ENCODE peak calls at places on chromosomes 13 and 19, in seven cellular contexts. Z, F, Y, E, K, L and G are unnamed samples.

GRCh38 chr19:38228491-38229439 is 4.7 kb upstream of the DPF1 start:
- DNase-seq in Z (no peak), F (peak), Y (no peak), E (no peak), K (no peak), L (no peak), G (peak)

GRCh38 chr19:5434970-5435641 is 20.1 kb upstream of the ZNRF4 start:
- DNase-seq in Z (peak), F (no peak), Y (no peak), E (no peak), K (peak), L (peak), G (peak)

GRCh38 chr13:99380921-99381645 is 73.9 kb upstream of the GPR183 start:
- DNase-seq in Z (no peak), F (no peak), Y (no peak), E (no peak), K (no peak), L (peak), G (no peak)

GRCh38 chr19:13195678-13196077 is 45.5 kb downstream of the IER2 start:
- DNase-seq in Z (no peak), F (peak), Y (no peak), E (no peak), K (no peak), L (peak), G (peak)

GRCh38 chr13:30049692-30050091 is 199.3 kb upstream of the UBL3 start:
- DNase-seq in Z (no peak), F (no peak), Y (no peak), E (no peak), K (no peak), L (no peak), G (no peak)

GRCh38 chr19:35170359-35171061 is 16.0 kb downstream of the FXYD5 start:
- DNase-seq in Z (no peak), F (no peak), Y (no peak), E (no peak), K (no peak), L (no peak), G (no peak)

GRCh38 chr19:958967-959685 is 25.0 kb upstream of the WDR18 start:
- DNase-seq in Z (no peak), F (no peak), Y (no peak), E (no peak), K (no peak), L (peak), G (peak)

GRCh38 chr13:44163108-44163507 is 210.5 kb upstream of the SERP2 start:
- DNase-seq in Z (no peak), F (no peak), Y (no peak), E (no peak), K (no peak), L (no peak), G (no peak)

GRCh38 chr19:16544468-16545231 is 2.4 kb upstream of the CHERP start:
- DNase-seq in Z (no peak), F (no peak), Y (no peak), E (no peak), K (no peak), L (no peak), G (no peak)

GRCh38 chr19:19032420-19033175 is 719 bp downstream of the SUGP2 start:
- DNase-seq in Z (peak), F (peak), Y (peak), E (peak), K (peak), L (peak), G (peak)

GRCh38 chr19:51970718-51971117 is 15.9 kb downstream of the ZNF350 start:
- DNase-seq in Z (no peak), F (no peak), Y (no peak), E (no peak), K (no peak), L (no peak), G (no peak)

GRCh38 chr19:30481823-30482222 is 109.6 kb downstream of the ZNF536 start:
- DNase-seq in Z (no peak), F (no peak), Y (no peak), E (no peak), K (no peak), L (no peak), G (no peak)

GRCh38 chr13:113649212-113649611 is 8.8 kb downstream of the ATP4B start:
- DNase-seq in Z (no peak), F (peak), Y (no peak), E (no peak), K (no peak), L (no peak), G (peak)

GRCh38 chr19:33552928-33553279 is 31.3 kb upstream of the PEPD start:
- DNase-seq in Z (no peak), F (no peak), Y (no peak), E (no peak), K (no peak), L (no peak), G (no peak)

GRCh38 chr19:7326105-7326877 is 22.4 kb upstream of the ARHGEF18 start:
- DNase-seq in Z (no peak), F (peak), Y (no peak), E (no peak), K (peak), L (no peak), G (peak)

GRCh38 chr13:50910483-50910805 is 853 bp downstream of the RNASEH2B start:
- DNase-seq in Z (no peak), F (peak), Y (no peak), E (no peak), K (peak), L (no peak), G (peak)

GRCh38 chr13:93460005-93460404 is 233.4 kb downstream of the GPC6 start:
- DNase-seq in Z (no peak), F (no peak), Y (no peak), E (no peak), K (no peak), L (no peak), G (no peak)

GRCh38 chr19:33303791-33304759 is 1.7 kb upstream of the CEBPA start:
- DNase-seq in Z (no peak), F (no peak), Y (no peak), E (no peak), K (no peak), L (no peak), G (no peak)

GRCh38 chr19:16078759-16079707 is 2.7 kb downstream of the TPM4 start:
- DNase-seq in Z (peak), F (no peak), Y (no peak), E (no peak), K (peak), L (peak), G (peak)